ENCODE peak calls at places on chromosomes 2 and 18, in four cellular contexts. T is coronary artery, F is HCT116, Q is uterus. W is an unnamed sample.

GRCh38 chr2:99552529-99552928 is 62.7 kb upstream of the REV1 start:
- DNase-seq in Q (no peak), F (no peak), T (no peak), W (no peak)

GRCh38 chr18:22683196-22683676 is 249.9 kb upstream of the RBBP8 start:
- DNase-seq in T (no peak), F (no peak), Q (peak), W (peak)

GRCh38 chr2:18976112-18976961 is 382.1 kb downstream of the OSR1 start:
- DNase-seq in T (no peak), Q (peak), F (no peak), W (no peak)

GRCh38 chr18:23689616-23690504 is 607 bp downstream of the LAMA3 start:
- DNase-seq in Q (peak), T (peak), F (no peak), W (no peak)

GRCh38 chr18:79517322-79517721 is 121.6 kb downstream of the NFATC1 start:
- DNase-seq in F (no peak), T (peak), Q (no peak), W (no peak)

GRCh38 chr2:133586978-133587377 is 18.7 kb upstream of the NCKAP5 start:
- DNase-seq in T (no peak), F (no peak), Q (no peak), W (peak)

GRCh38 chr2:206430452-206430851 is 12.9 kb upstream of the ADAM23 start:
- DNase-seq in F (no peak), T (no peak), Q (no peak), W (no peak)

GRCh38 chr2:107132141-107132540 is 246.2 kb upstream of the ST6GAL2 start:
- DNase-seq in Q (no peak), T (no peak), F (no peak), W (no peak)

GRCh38 chr18:55384551-55385275 is 203.3 kb downstream of the TCF4 start:
- DNase-seq in Q (no peak), F (no peak), T (no peak), W (no peak)

GRCh38 chr2:113818382-113818951 is 62.0 kb upstream of the SLC35F5 start:
- DNase-seq in F (peak), T (no peak), Q (peak), W (peak)

GRCh38 chr2:96962567-96963203 is 23.7 kb downstream of the FAM178B start:
- DNase-seq in T (no peak), Q (no peak), F (no peak), W (no peak)

GRCh38 chr18:79507546-79508480 is 112.1 kb downstream of the NFATC1 start:
- DNase-seq in T (peak), F (no peak), Q (peak), W (no peak)

GRCh38 chr18:22194151-22194598 is 24.8 kb downstream of the GATA6 start:
- DNase-seq in Q (no peak), T (no peak), F (no peak), W (no peak)

GRCh38 chr2:69512446-69512845 is 75.2 kb upstream of the NFU1 start:
- DNase-seq in Q (no peak), T (no peak), F (no peak), W (no peak)

GRCh38 chr2:69517410-69517809 is 80.2 kb upstream of the NFU1 start:
- DNase-seq in F (no peak), Q (no peak), T (no peak), W (no peak)

GRCh38 chr2:69514406-69514805 is 77.2 kb upstream of the NFU1 start:
- DNase-seq in T (no peak), F (no peak), Q (no peak), W (no peak)

GRCh38 chr2:69518836-69519235 is 81.6 kb upstream of the NFU1 start:
- DNase-seq in T (no peak), Q (no peak), F (no peak), W (peak)

GRCh38 chr2:69514836-69515235 is 77.6 kb upstream of the NFU1 start:
- DNase-seq in F (no peak), Q (no peak), T (no peak), W (no peak)
- H3K27ac ChIP-seq in F (no peak), Q (no peak), T (peak), W (peak)

GRCh38 chr2:41966920-41967319 is 80.9 kb upstream of the PKDCC start:
- DNase-seq in T (peak), Q (no peak), F (no peak), W (no peak)

GRCh38 chr2:41968182-41968578 is 79.6 kb upstream of the PKDCC start:
- DNase-seq in F (no peak), T (no peak), Q (no peak), W (no peak)

GRCh38 chr2:41965886-41966285 is 81.9 kb upstream of the PKDCC start:
- DNase-seq in Q (peak), F (no peak), T (peak), W (no peak)

GRCh38 chr2:41966431-41966893 is 81.4 kb upstream of the PKDCC start:
- DNase-seq in Q (peak), T (peak), F (no peak), W (peak)

GRCh38 chr2:41967426-41968181 is 80.2 kb upstream of the PKDCC start:
- DNase-seq in T (peak), F (no peak), Q (peak), W (no peak)
- H3K27ac ChIP-seq in T (peak), F (no peak), Q (peak), W (no peak)

GRCh38 chr2:152334701-152335015 is 316 bp upstream of the FMNL2 start:
- DNase-seq in F (no peak), T (no peak), Q (no peak), W (no peak)
- H3K27ac ChIP-seq in F (no peak), T (peak), Q (peak), W (peak)

GRCh38 chr2:189551808-189552207 is 28.8 kb downstream of the SLC40A1 start:
- DNase-seq in T (no peak), F (no peak), Q (no peak), W (no peak)
- H3K27ac ChIP-seq in T (peak), F (no peak), Q (peak), W (no peak)

GRCh38 chr2:30408961-30409387 is 38.1 kb upstream of the LCLAT1 start:
- DNase-seq in Q (no peak), T (no peak), F (no peak), W (no peak)

GRCh38 chr2:30412392-30413321 is 34.4 kb upstream of the LCLAT1 start:
- DNase-seq in Q (peak), T (no peak), F (no peak), W (no peak)

GRCh38 chr2:30414951-30415350 is 32.1 kb upstream of the LCLAT1 start:
- DNase-seq in T (no peak), Q (no peak), F (no peak), W (no peak)

GRCh38 chr2:30406853-30407252 is 40.2 kb upstream of the LCLAT1 start:
- DNase-seq in F (no peak), T (no peak), Q (no peak), W (no peak)

DNA sequence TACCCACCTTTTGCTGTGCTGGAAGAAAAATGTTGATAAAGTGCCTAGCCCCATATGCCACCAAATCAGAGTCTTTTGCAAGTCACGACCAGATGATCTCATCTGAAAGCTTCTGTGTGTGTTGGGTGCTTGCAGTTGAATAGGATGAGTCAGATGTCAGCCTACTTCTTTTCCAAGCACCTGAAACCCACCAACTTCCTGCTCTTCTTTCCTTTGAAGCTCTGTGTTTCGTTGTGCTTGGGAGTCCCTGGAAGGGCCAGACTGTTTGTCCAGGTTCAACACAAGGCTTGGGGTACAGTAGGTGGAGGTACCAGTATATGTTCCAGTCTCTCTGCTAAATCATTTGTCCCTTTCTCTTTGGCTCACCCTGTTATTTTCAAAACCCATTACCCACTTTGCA is 36.8 kb upstream of the LCLAT1 start:
- DNase-seq in Q (no peak), T (no peak), F (no peak), W (peak)
- H3K27ac ChIP-seq in Q (peak), T (peak), F (no peak), W (peak)

GRCh38 chr2:27823564-27823963 is 52.0 kb downstream of the MRPL33 start:
- DNase-seq in F (no peak), T (no peak), Q (no peak), W (no peak)
- H3K27ac ChIP-seq in F (no peak), T (peak), Q (no peak), W (no peak)

GRCh38 chr2:26349690-26350089 is 3.1 kb upstream of the ADGRF3 start:
- DNase-seq in T (no peak), Q (no peak), F (no peak), W (no peak)

GRCh38 chr2:26345554-26346453 is at the start of gene SELENOI:
- DNase-seq in T (peak), Q (peak), F (peak), W (peak)

GRCh38 chr2:26345284-26345553 is 724 bp upstream of the SELENOI start:
- DNase-seq in T (no peak), Q (no peak), F (no peak), W (no peak)

GRCh38 chr2:26346454-26347053 is at the start of gene ADGRF3:
- DNase-seq in Q (peak), T (peak), F (no peak), W (no peak)

DNA sequence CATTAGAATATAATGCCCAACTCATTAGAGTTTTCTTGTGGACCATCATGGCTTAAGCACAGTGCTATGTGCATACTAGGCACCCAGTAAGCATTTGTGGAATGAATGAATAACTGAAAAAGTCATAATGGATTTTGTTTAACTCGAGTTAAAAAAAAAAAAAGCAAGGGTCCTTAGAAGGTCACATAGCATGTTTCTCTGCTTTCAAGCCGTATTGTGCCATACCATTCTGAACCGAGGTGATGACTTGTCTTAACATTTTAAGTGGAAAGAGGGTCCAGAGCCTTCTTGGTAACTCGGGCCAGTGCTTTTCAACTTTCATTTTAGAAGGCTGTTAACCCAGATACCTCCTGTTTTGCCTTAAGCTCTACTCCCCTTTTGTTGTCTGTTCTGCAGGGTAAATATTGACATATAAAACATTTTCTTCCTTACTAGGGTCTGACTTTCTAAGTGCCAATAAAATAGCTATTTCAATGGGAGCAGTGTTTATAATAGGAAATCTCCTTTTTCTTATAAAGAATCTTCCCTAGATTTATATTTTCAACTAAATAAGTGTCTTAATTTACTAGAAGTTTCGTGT is 787 bp upstream of the ADGRF3 start:
- DNase-seq in F (no peak), Q (no peak), T (no peak), W (no peak)
- H3K27ac ChIP-seq in F (no peak), Q (peak), T (peak), W (peak)

GRCh38 chr18:69490072-69490471 is 89.4 kb downstream of the DOK6 start:
- DNase-seq in F (no peak), Q (no peak), T (no peak), W (no peak)
- H3K27ac ChIP-seq in F (no peak), Q (no peak), T (no peak), W (no peak)

DNA sequence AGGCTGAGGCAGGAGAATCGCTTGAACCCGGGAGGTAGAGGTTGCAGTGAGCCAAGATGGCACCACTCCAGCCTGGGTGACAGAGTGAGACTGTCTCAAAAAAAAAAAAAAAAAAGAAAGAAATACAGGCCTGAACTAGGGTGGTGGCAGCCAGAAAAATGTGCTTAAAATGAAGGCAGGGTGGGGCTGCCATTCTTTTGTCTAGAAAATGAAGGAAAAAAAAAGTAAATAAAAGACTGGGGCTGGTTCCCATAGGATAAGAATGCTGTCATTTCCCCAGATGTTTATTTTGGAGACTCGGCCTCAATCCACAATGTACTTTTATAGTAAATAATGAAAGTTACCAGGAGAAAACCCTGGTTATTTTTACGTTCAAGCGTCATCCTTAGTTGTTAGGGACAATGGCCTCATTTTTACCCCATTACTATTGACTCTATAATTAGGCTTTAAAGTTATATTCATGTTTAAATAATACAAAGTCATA is 58.9 kb downstream of the ATP8B1 start:
- DNase-seq in F (no peak), T (no peak), Q (no peak), W (no peak)
- H3K27ac ChIP-seq in F (no peak), T (peak), Q (no peak), W (peak)